ENCODE peak calls at places on chromosomes 12 and 14, in five cellular contexts. B, M, N, D and G are unnamed samples.

GRCh38 chr14:54669759-54670630 is 103.1 kb downstream of the SAMD4A start:
- DNase-seq in D (no peak), B (no peak), N (no peak), M (no peak), G (peak; percentile 62)

GRCh38 chr14:71529855-71530254 is 402.4 kb upstream of the RGS6 start:
- DNase-seq in D (no peak), B (no peak), N (no peak), M (no peak), G (peak; percentile 69)

GRCh38 chr12:58502236-58502635 is 418.1 kb downstream of the LRIG3 start:
- DNase-seq in N (no peak), M (no peak), B (no peak), D (no peak), G (no peak)

GRCh38 chr14:101242442-101243385 is 318.6 kb upstream of the DIO3 start:
- DNase-seq in M (no peak), B (peak; percentile 57), N (no peak), D (no peak), G (no peak)

GRCh38 chr14:94532462-94532861 is 23.2 kb upstream of the SERPINA12 start:
- DNase-seq in M (no peak), N (no peak), D (no peak), B (no peak), G (peak; percentile 37)

GRCh38 chr12:111270773-111271172 is 98.1 kb downstream of the PHETA1 start:
- DNase-seq in M (no peak), B (no peak), N (no peak), D (no peak), G (peak; percentile 14)

GRCh38 chr12:112891093-112892024 is 15.4 kb upstream of the OAS1 start:
- DNase-seq in B (no peak), D (no peak), N (no peak), M (no peak), G (peak; percentile 3)

GRCh38 chr14:59771577-59771976 is 99.0 kb downstream of the RTN1 start:
- DNase-seq in N (no peak), B (no peak), M (no peak), D (no peak), G (peak; percentile 85)

GRCh38 chr12:22709292-22709691 is 84.3 kb downstream of the ETNK1 start:
- DNase-seq in M (no peak), N (no peak), D (no peak), B (no peak), G (peak; percentile 32)

GRCh38 chr12:110846615-110847566 is at the start of gene CCDC63:
- DNase-seq in N (no peak), M (peak; percentile 7), B (peak; percentile 88), D (peak; percentile 28), G (peak; percentile 45)

GRCh38 chr14:36207500-36207899 is 31.0 kb upstream of the PTCSC3 start:
- DNase-seq in B (no peak), N (no peak), M (no peak), D (no peak), G (peak; percentile 13)

GRCh38 chr12:76113800-76114757 is 29.6 kb upstream of the NAP1L1 start:
- DNase-seq in B (no peak), N (no peak), M (no peak), D (no peak), G (no peak)

GRCh38 chr12:110921262-110921661 is 883 bp upstream of the MYL2 start:
- DNase-seq in M (no peak), D (no peak), N (no peak), B (no peak), G (peak; percentile 56)

GRCh38 chr12:78928200-78929074 is 63.9 kb downstream of the SYT1 start:
- DNase-seq in N (peak; percentile 64), B (no peak), M (no peak), D (no peak), G (peak; percentile 79)

GRCh38 chr12:57232156-57232756 is 2.7 kb downstream of the SHMT2 start:
- DNase-seq in N (no peak), D (no peak), B (no peak), M (no peak), G (no peak)

GRCh38 chr12:59938190-59938962 is 342.5 kb downstream of the SLC16A7 start:
- DNase-seq in M (no peak), N (no peak), D (no peak), B (no peak), G (no peak)

GRCh38 chr12:52579468-52580450 is 6.1 kb upstream of the KRT74 start:
- DNase-seq in D (no peak), B (no peak), M (no peak), N (no peak), G (no peak)

GRCh38 chr12:110680032-110680431 is 8.9 kb downstream of the HVCN1 start:
- DNase-seq in N (no peak), D (no peak), M (no peak), B (no peak), G (no peak)

GRCh38 chr14:21505009-21505553 is 6.1 kb downstream of the METTL3 start:
- DNase-seq in M (no peak), D (no peak), B (no peak), N (no peak), G (no peak)

GRCh38 chr12:19574606-19575005 is 135.3 kb downstream of the AEBP2 start:
- DNase-seq in D (no peak), M (no peak), N (no peak), B (no peak), G (no peak)

GRCh38 chr12:97941686-97942354 is 479.2 kb downstream of the RMST start:
- DNase-seq in D (no peak), M (no peak), N (no peak), B (no peak), G (no peak)